ENCODE peak calls at places on chromosomes 5 and 9, in seven cellular contexts. B, V, L, T, R, E and N are unnamed samples.

GRCh38 chr5:81633471-81633870 is 117.4 kb downstream of the SSBP2 start:
- DNase-seq in B (no peak), V (no peak), L (no peak), T (no peak), R (no peak), E (no peak), N (no peak)

GRCh38 chr9:97293207-97293721 is 14.2 kb upstream of the CCDC180 start:
- DNase-seq in B (peak; percentile 41), V (peak; percentile 57), L (no peak), T (no peak), R (peak; percentile 61), E (no peak), N (no peak)

GRCh38 chr5:142611154-142611553 is 74.7 kb downstream of the FGF1 start:
- DNase-seq in B (peak; percentile 78), V (peak; percentile 79), L (peak; percentile 80), T (peak; percentile 73), R (no peak), E (peak; percentile 42), N (no peak)

GRCh38 chr5:102811962-102812361 is 56.9 kb downstream of the PAM start:
- DNase-seq in B (no peak), V (peak; percentile 66), L (no peak), T (no peak), R (peak; percentile 79), E (no peak), N (no peak)

GRCh38 chr5:39532511-39532910 is 107.7 kb upstream of the DAB2 start:
- DNase-seq in B (no peak), V (no peak), L (no peak), T (no peak), R (no peak), E (no peak), N (no peak)

GRCh38 chr9:137253717-137254623 is 1.2 kb upstream of the NELFB start:
- DNase-seq in B (no peak), V (peak; percentile 22), L (no peak), T (no peak), R (no peak), E (no peak), N (no peak)

GRCh38 chr5:176438959-176439757 is 9.0 kb upstream of the FAF2 start:
- DNase-seq in B (no peak), V (peak; percentile 70), L (no peak), T (no peak), R (no peak), E (no peak), N (no peak)

GRCh38 chr9:131954299-131954698 is 125.4 kb downstream of the MED27 start:
- DNase-seq in B (no peak), V (no peak), L (no peak), T (no peak), R (no peak), E (no peak), N (no peak)

GRCh38 chr9:2833096-2833495 is 10.8 kb downstream of the PUM3 start:
- DNase-seq in B (no peak), V (no peak), L (no peak), T (no peak), R (no peak), E (no peak), N (no peak)

GRCh38 chr9:2838356-2838983 is 5.4 kb downstream of the PUM3 start:
- DNase-seq in B (no peak), V (peak; percentile 25), L (no peak), T (no peak), R (no peak), E (no peak), N (no peak)

GRCh38 chr9:2837915-2838314 is 6.0 kb downstream of the PUM3 start:
- DNase-seq in B (no peak), V (peak; percentile 47), L (no peak), T (no peak), R (no peak), E (no peak), N (no peak)

DNA sequence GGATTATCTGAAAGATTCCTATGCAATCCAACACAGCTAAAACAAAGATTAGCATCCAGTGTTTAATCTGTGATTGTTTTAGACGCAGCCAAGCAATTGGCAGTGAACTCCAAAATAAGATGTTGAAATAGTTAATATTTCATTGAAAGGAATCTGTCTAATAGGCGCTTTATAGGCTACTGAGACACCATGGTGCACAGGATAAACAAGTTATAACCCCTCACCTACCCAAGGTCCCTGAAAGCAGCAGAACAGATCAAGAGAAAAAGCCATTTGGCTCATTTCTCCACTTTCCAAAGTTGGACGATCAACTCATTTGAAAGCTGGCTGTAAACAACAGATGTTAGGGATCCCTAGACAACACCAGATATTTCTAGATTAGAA is 4.9 kb downstream of the PUM3 start:
- DNase-seq in B (no peak), V (no peak), L (no peak), T (no peak), R (no peak), E (no peak), N (peak; percentile 56)
- H3K4me3 ChIP-seq in B (no peak overlapping the region), V (no peak overlapping the region), L (no peak overlapping the region), T (no peak overlapping the region), R (no peak overlapping the region), E (no peak overlapping the region), N (peak overlapping the region; percentile 17)

GRCh38 chr5:172643392-172643871 is 2.4 kb downstream of the NEURL1B start:
- DNase-seq in B (no peak), V (no peak), L (no peak), T (no peak), R (no peak), E (no peak), N (no peak)
- H3K4me3 ChIP-seq in B (peak overlapping the region; percentile 74), V (no peak overlapping the region), L (peak overlapping the region; percentile 99), T (peak overlapping the region; percentile 94), R (no peak overlapping the region), E (no peak overlapping the region), N (no peak overlapping the region)

DNA sequence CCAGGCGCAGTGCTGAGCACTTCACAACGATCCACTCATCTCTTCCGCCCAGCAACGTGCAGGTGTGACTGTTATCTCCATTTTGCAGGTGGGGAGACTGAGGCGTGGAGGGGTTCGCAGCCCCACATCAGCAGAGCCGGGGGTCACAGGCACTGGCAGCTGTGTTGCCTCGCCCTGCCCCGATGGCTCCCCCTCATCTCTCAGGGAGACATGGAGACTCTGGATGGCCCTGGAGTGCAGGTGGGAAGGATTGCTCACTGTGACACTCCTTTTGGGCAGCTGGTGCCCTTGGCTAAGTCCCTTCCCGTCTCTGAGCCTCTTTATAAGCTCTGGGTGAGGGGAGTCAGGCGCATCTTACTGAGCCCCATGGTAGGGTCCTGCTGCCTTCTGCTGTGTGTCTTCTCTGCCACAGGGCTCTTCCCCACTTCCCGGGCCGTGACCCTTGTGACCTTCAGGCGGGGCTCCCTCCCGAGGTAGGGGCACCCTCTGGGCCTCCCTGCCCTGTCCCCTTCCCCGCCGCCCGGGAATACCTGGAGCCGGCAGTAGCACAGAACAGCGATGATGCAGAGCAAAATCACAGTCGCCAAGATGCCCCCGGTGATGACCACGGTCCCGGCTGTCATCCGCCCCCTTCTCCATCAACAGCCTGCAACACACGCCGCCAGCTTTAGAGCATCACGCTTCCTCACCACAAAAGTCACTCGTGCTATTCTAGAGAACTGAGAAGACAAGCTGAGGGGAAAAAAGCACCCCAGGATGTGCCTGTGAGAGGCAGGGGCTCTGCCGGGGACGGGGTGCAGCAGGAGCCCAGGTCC is 29.4 kb downstream of the FAM163B start:
- DNase-seq in B (no peak), V (no peak), L (no peak), T (no peak), R (no peak), E (no peak), N (no peak)
- H3K4me3 ChIP-seq in B (no peak overlapping the region), V (no peak overlapping the region), L (no peak overlapping the region), T (no peak overlapping the region), R (no peak overlapping the region), E (no peak overlapping the region), N (no peak overlapping the region)

DNA sequence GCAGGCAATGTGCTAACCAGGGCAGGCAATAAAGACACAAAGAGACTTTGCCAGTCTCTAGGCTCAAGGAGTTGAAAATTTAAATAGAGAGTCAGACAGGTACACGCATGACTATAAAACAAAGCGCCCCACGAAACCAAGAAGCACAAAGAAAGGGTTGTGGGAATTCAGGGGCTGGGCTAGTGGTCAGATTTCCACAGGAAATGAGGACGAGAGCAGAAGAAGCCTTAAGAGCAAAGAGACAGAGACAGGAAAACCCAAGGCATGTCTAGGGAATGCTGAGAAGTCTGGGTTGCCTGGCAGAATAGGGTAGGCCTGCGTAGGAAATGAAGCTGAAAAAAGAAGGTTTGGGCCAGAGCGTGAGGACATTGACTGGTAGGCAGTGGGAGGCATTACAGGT is 51.6 kb downstream of the SLC1A3 start:
- DNase-seq in B (no peak), V (peak; percentile 61), L (no peak), T (no peak), R (peak; percentile 27), E (no peak), N (no peak)
- H3K4me3 ChIP-seq in B (no peak overlapping the region), V (no peak overlapping the region), L (no peak overlapping the region), T (no peak overlapping the region), R (no peak overlapping the region), E (no peak overlapping the region), N (no peak overlapping the region)

GRCh38 chr9:127899200-127899943 is at the start of gene ST6GALNAC6:
- DNase-seq in B (no peak), V (peak; percentile 63), L (peak; percentile 85), T (peak; percentile 79), R (no peak), E (peak; percentile 59), N (no peak)

GRCh38 chr9:127898433-127899199 is 787 bp downstream of the ST6GALNAC6 start:
- DNase-seq in B (peak; percentile 78), V (peak; percentile 77), L (peak; percentile 85), T (peak; percentile 40), R (no peak), E (no peak), N (peak; percentile 68)

GRCh38 chr9:127895811-127896210 is 3.6 kb downstream of the ST6GALNAC6 start:
- DNase-seq in B (no peak), V (no peak), L (no peak), T (no peak), R (no peak), E (no peak), N (no peak)

GRCh38 chr9:127896395-127897193 is 2.8 kb downstream of the ST6GALNAC6 start:
- DNase-seq in B (no peak), V (no peak), L (peak; percentile 66), T (no peak), R (no peak), E (no peak), N (no peak)

GRCh38 chr9:127897194-127897692 is 2.2 kb downstream of the ST6GALNAC6 start:
- DNase-seq in B (peak; percentile 89), V (peak; percentile 70), L (peak; percentile 96), T (peak; percentile 74), R (no peak), E (no peak), N (no peak)
- H3K4me3 ChIP-seq in B (peak overlapping the region; percentile 98), V (peak overlapping the region; percentile 32), L (peak overlapping the region; percentile 17), T (peak overlapping the region; percentile 77), R (peak overlapping the region; percentile 93), E (no peak overlapping the region), N (no peak overlapping the region)

GRCh38 chr5:132763369-132764036 is 13.5 kb downstream of the SEPTIN8 start:
- DNase-seq in B (no peak), V (no peak), L (no peak), T (peak; percentile 4), R (no peak), E (no peak), N (no peak)
- H3K4me3 ChIP-seq in B (no peak overlapping the region), V (no peak overlapping the region), L (no peak overlapping the region), T (no peak overlapping the region), R (no peak overlapping the region), E (no peak overlapping the region), N (no peak overlapping the region)